ENCODE peak calls at places on chromosome 11, in five cellular contexts. E is activated naive CD8-positive, alpha-beta T cell treated with anti-CD3 and anti-CD28 coated beads, Interleukin-2, amount 50 U/mL, for 24 hours; J is stimulated activated CD8-positive, alpha-beta memory T cell treated with anti-CD3 and anti-CD28 coated beads, Interleukin-4, amount 100 ng/mL, for 4 hours; D is adrenal gland; Q is NCI-H226. V is an unnamed sample.

GRCh38 chr11:112453601-112454577 is 193.2 kb upstream of the PLET1 start:
- DNase-seq in Q (no peak), E (peak; percentile 58), J (no peak), D (peak; percentile 80), V (peak; percentile 45)

GRCh38 chr11:27055065-27055682 is 14.6 kb downstream of the BBOX1 start:
- DNase-seq in D (no peak), J (no peak), E (no peak), Q (no peak), V (no peak)

GRCh38 chr11:116605543-116605942 is 167.2 kb downstream of the BUD13 start:
- DNase-seq in J (no peak), D (peak; percentile 8), Q (peak; percentile 31), E (peak; percentile 38), V (peak; percentile 51)

GRCh38 chr11:120180571-120181445 is 30.0 kb upstream of the OAF start:
- DNase-seq in D (peak; percentile 35), E (no peak), J (no peak), Q (peak; percentile 48), V (no peak)

GRCh38 chr11:64510759-64511158 is 80.3 kb upstream of the SLC22A12 start:
- DNase-seq in E (no peak), Q (no peak), J (no peak), D (no peak), V (no peak)

GRCh38 chr11:106278391-106278790 is 200.9 kb downstream of the AASDHPPT start:
- DNase-seq in D (no peak), J (no peak), E (no peak), Q (peak; percentile 62), V (no peak)

GRCh38 chr11:130435671-130436070 is 7.3 kb upstream of the ADAMTS8 start:
- DNase-seq in J (no peak), E (no peak), D (no peak), Q (no peak), V (no peak)

GRCh38 chr11:71212871-71213559 is 39.4 kb downstream of the SHANK2 start:
- DNase-seq in E (no peak), J (no peak), Q (no peak), D (no peak), V (no peak)

GRCh38 chr11:64856382-64857227 is 12.2 kb upstream of the CDC42BPG start:
- DNase-seq in E (peak; percentile 80), D (peak; percentile 94), J (no peak), Q (peak; percentile 81), V (no peak)

GRCh38 chr11:68828155-68828931 is 13.4 kb downstream of the CPT1A start:
- DNase-seq in J (no peak), Q (no peak), E (no peak), D (peak; percentile 45), V (no peak)

GRCh38 chr11:13183094-13183825 is 94.3 kb upstream of the BMAL1 start:
- DNase-seq in D (no peak), Q (peak; percentile 63), E (no peak), J (no peak), V (peak; percentile 32)

GRCh38 chr11:114304065-114304464 is 7.9 kb downstream of the NNMT start:
- DNase-seq in D (no peak), J (no peak), Q (no peak), E (no peak), V (no peak)

GRCh38 chr11:131064373-131064991 is 148.2 kb upstream of the SNX19 start:
- DNase-seq in D (peak; percentile 49), Q (peak; percentile 15), E (peak; percentile 44), J (no peak), V (peak; percentile 82)

GRCh38 chr11:88231894-88232482 is 56.7 kb upstream of the RAB38 start:
- DNase-seq in Q (peak; percentile 26), E (peak; percentile 11), D (peak; percentile 24), J (no peak), V (peak; percentile 35)

GRCh38 chr11:10899542-10899830 is 41.6 kb upstream of the ZBED5 start:
- DNase-seq in E (peak; percentile 19), D (no peak), Q (no peak), J (no peak), V (no peak)

GRCh38 chr11:104819603-104820002 is 78.7 kb downstream of the CASP12 start:
- DNase-seq in E (no peak), J (no peak), Q (no peak), D (no peak), V (no peak)

GRCh38 chr11:46417711-46418110 is 26.1 kb upstream of the CHRM4 start:
- DNase-seq in D (no peak), J (no peak), Q (no peak), E (no peak), V (peak; percentile 83)

GRCh38 chr11:31809857-31810778 is 1.0 kb downstream of the PAX6 start:
- DNase-seq in J (no peak), Q (peak; percentile 19), E (no peak), D (peak; percentile 19), V (peak; percentile 59)

GRCh38 chr11:45379162-45379863 is 93.2 kb upstream of the SYT13 start:
- DNase-seq in D (no peak), E (no peak), Q (no peak), J (no peak), V (no peak)

GRCh38 chr11:95419915-95420314 is 188.9 kb upstream of the SESN3 start:
- DNase-seq in D (no peak), Q (peak; percentile 81), J (no peak), E (no peak), V (no peak)

GRCh38 chr11:5624489-5625278 is at the start of gene TRIM34:
- DNase-seq in D (peak; percentile 78), E (peak; percentile 55), Q (peak; percentile 81), J (peak; percentile 28), V (no peak)

GRCh38 chr11:16612801-16613400 is 125.5 kb upstream of the C11orf58 start:
- DNase-seq in Q (no peak), D (no peak), J (no peak), E (no peak), V (peak; percentile 53)

GRCh38 chr11:102527701-102528100 is 2.8 kb downstream of the MMP7 start:
- DNase-seq in E (no peak), D (no peak), Q (peak; percentile 46), J (no peak), V (no peak)

GRCh38 chr11:62030071-62030684 is 62.7 kb upstream of the FTH1 start:
- DNase-seq in Q (no peak), J (no peak), D (no peak), E (no peak), V (no peak)

V was measured in NCI-H82.